ENCODE peak calls at places on chromosomes 1 and 21, in four cellular contexts. P, X, R and I are unnamed samples.

GRCh38 chr21:46431884-46432488 is 26.7 kb upstream of the DIP2A start:
- DNase-seq in R (no peak), X (no peak), P (no peak), I (no peak)

GRCh38 chr1:23556661-23557470 is 2.4 kb downstream of the ID3 start:
- DNase-seq in R (no peak), X (no peak), P (peak; percentile 66), I (no peak)

GRCh38 chr1:207312604-207312920 is 8.9 kb upstream of the CD55 start:
- DNase-seq in X (no peak), P (no peak), R (no peak), I (no peak)

GRCh38 chr21:45318556-45319341 is 31.1 kb upstream of the POFUT2 start:
- DNase-seq in X (no peak), P (no peak), R (no peak), I (no peak)

GRCh38 chr1:30955448-30956015 is 47.0 kb upstream of the SDC3 start:
- DNase-seq in R (no peak), P (no peak), X (no peak), I (no peak)

GRCh38 chr1:117271129-117271528 is 60.4 kb upstream of the VTCN1 start:
- DNase-seq in X (no peak), R (no peak), P (no peak), I (no peak)

GRCh38 chr1:163357378-163357777 is 35.6 kb downstream of the NUF2 start:
- DNase-seq in R (no peak), X (no peak), P (no peak), I (no peak)

GRCh38 chr1:8439015-8439702 is 121.2 kb downstream of the SLC45A1 start:
- DNase-seq in R (peak; percentile 49), P (peak; percentile 59), X (peak; percentile 74), I (peak; percentile 85)

GRCh38 chr1:78840447-78841251 is 165.9 kb downstream of the ADGRL4 start:
- DNase-seq in R (no peak), X (peak; percentile 47), P (peak; percentile 11), I (no peak)

GRCh38 chr1:205493241-205494085 is 11.0 kb upstream of the CDK18 start:
- DNase-seq in X (no peak), R (no peak), P (no peak), I (peak; percentile 65)

GRCh38 chr1:220734571-220735326 is 13.4 kb upstream of the MTARC2 start:
- DNase-seq in R (no peak), P (no peak), X (no peak), I (no peak)

GRCh38 chr1:66938618-66939017 is 13.8 kb downstream of the MIER1 start:
- DNase-seq in R (no peak), P (no peak), X (no peak), I (no peak)

GRCh38 chr1:6445062-6445763 is 20.6 kb downstream of the ESPN start:
- DNase-seq in X (peak; percentile 69), P (peak; percentile 41), R (no peak), I (no peak)

GRCh38 chr1:21396516-21396915 is 43.4 kb upstream of the NBPF3 start:
- DNase-seq in X (no peak), P (no peak), R (no peak), I (no peak)

GRCh38 chr1:38045431-38046332 is 911 bp downstream of the POU3F1 start:
- DNase-seq in R (peak; percentile 33), X (peak; percentile 70), P (no peak), I (no peak)

GRCh38 chr1:180295999-180296398 is 65.9 kb downstream of the LHX4 start:
- DNase-seq in P (no peak), X (no peak), R (no peak), I (no peak)

GRCh38 chr1:167169642-167170041 is 51.0 kb upstream of the POU2F1 start:
- DNase-seq in P (no peak), X (no peak), R (no peak), I (no peak)

GRCh38 chr1:15929258-15929935 is 46.5 kb downstream of the ZBTB17 start:
- DNase-seq in P (no peak), R (no peak), X (no peak), I (no peak)

GRCh38 chr1:25245809-25246599 is 1.2 kb downstream of the RSRP1 start:
- DNase-seq in R (no peak), P (peak; percentile 24), X (no peak), I (no peak)

GRCh38 chr1:36251794-36252481 is 27.7 kb downstream of the THRAP3 start:
- DNase-seq in X (no peak), R (no peak), P (no peak), I (no peak)

GRCh38 chr1:22851517-22851916 is 121.1 kb downstream of the LACTBL1 start:
- DNase-seq in X (no peak), R (no peak), P (no peak), I (no peak)

GRCh38 chr1:21631944-21632887 is 36.9 kb downstream of the RAP1GAP start:
- DNase-seq in R (no peak), P (no peak), X (no peak), I (no peak)

GRCh38 chr21:30480145-30480544 is at the start of gene KRTAP19-1:
- DNase-seq in P (no peak), R (no peak), X (no peak), I (no peak)

GRCh38 chr1:25826571-25826970 is 6.8 kb downstream of the MTFR1L start:
- DNase-seq in P (no peak), R (no peak), X (no peak), I (no peak)

GRCh38 chr1:92934395-92935378 is 26.6 kb downstream of the DIPK1A start:
- DNase-seq in X (no peak), R (no peak), P (no peak), I (no peak)

GRCh38 chr21:28337319-28337718 is 655.4 kb downstream of the LTN1 start:
- DNase-seq in X (no peak), R (no peak), P (peak; percentile 13), I (no peak)

GRCh38 chr1:169999357-169999756 is 75.1 kb downstream of the KIFAP3 start:
- DNase-seq in R (no peak), X (no peak), P (no peak), I (no peak)

GRCh38 chr1:9849691-9850441 is 26.1 kb upstream of the CLSTN1 start:
- DNase-seq in X (no peak), P (peak; percentile 51), R (peak; percentile 30), I (no peak)

GRCh38 chr1:173224280-173224886 is 17.3 kb upstream of the TNFSF4 start:
- DNase-seq in X (no peak), R (no peak), P (no peak), I (no peak)

GRCh38 chr1:221742555-221743415 is 896 bp upstream of the DUSP10 start:
- DNase-seq in R (peak; percentile 82), X (peak; percentile 88), P (peak; percentile 94), I (peak; percentile 90)
- TF ChIP-seq CTCF in R (no peak), X (no peak), P (peak; percentile 13), I (peak; percentile 53)

DNA sequence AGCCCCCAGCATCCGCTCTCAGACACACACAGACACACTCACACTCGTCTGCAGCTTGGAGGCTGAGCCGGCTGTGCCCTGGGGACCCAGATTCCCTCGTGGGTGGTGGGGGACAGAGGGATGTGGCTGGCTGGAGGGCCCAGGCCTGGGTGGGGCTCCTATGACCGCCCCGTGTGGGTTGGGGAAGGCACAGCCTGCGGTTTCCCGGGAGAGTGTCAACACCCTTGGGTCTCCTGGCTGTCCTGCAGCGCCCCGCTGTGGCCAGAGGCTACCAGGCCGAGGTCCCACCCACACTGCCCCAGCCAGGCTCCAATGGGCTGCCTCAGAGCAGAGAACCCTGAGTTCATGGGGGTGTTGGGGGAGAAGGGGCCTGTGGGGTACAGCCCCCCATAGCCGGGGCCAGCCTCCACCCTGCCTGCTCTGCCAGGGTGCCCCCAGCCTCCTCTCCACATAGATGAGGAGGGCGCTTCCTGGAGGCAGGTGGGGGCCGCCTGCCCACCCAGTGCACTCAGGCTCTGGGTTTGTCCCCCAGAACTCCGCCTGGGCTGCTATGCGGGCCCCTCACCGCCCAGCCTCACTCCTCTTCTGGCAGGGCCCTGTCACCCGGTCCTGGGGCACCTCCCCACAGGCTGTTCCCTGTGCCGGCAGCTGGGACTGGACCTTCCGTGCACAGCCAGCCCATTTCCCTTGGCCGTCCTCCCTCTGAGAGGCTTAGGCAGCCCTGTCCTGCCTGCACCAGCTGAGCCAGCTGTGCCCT is at the start of gene TTC34:
- DNase-seq in R (no peak), X (peak; percentile 55), P (peak; percentile 39), I (peak; percentile 56)
- TF ChIP-seq CTCF in R (no peak), X (peak; percentile 34), P (peak; percentile 56), I (peak; percentile 39)

GRCh38 chr1:152107289-152107983 is 7.8 kb downstream of the TCHH start:
- DNase-seq in R (no peak), P (no peak), X (no peak), I (no peak)
- TF ChIP-seq CTCF in R (no peak), P (no peak), X (no peak), I (no peak)

DNA sequence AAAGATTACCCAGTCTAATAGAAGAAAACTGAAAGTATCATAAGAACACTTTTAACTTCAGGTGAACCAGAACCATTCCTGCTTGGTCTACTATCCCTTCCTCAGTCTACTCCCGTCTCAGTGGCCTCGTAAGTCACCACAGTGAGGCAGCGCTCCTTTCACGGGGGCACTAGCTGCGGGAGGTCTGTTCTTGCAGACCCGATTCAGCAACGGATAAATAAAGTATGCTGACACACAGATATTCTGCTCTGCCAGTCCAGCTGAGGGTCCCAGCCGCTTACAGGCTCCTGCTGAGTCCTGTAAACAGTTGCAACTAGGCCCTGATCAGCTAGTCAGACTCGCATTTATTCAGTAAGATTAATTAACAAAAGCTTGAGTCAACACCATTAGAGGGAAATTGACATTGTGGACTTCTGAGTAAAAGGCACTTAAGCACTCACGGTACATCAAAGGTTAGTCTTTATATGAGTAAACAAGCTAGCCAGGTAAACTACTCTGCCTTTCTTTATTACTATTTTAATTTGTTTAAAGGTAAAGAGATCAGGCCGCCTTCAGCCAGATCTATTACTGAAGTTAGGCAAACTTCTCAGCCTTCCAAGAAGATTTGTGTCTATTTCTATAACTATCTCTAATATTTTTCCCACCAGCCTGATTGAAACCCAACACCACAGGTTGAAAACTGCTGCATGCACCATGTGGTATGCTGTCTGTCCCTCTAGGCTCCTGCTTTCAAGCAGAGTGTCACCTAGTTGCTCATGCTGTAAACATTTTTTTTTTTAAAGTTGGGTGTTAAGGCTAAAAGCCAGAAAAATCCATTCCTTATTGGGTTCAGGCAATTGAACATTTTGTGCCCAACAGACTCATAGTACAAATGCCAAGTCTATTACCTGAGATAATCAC is 87.7 kb downstream of the INTS7 start:
- DNase-seq in R (no peak), X (no peak), P (no peak), I (no peak)
- TF ChIP-seq CTCF in R (no peak), X (no peak), P (no peak), I (no peak)

DNA sequence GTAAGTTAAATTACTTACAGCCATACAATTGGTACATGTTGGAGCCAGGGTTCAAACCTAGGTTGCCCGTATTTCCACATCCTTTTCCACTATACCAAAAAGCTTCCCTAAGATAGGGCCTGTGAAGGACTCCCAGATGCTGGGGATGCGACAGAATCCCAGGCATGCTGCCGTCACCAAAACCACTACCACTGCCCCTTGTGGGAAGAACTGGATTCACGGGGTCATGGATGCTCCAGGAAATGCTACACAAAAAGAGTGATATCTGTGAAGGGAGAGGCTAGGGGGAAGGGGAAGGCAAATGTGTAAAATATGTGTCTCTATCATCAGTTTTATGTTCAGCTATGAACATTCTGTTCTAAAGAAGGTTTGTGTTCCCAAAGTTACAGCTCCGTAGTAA is 133.9 kb upstream of the IVNS1ABP start:
- DNase-seq in P (no peak), X (no peak), R (no peak), I (no peak)
- TF ChIP-seq CTCF in P (no peak), X (no peak), R (no peak), I (no peak)

GRCh38 chr1:47624531-47624930 is 186.7 kb downstream of the FOXD2 start:
- DNase-seq in P (no peak), X (no peak), R (no peak), I (no peak)
- TF ChIP-seq CTCF in P (no peak), X (no peak), R (no peak), I (no peak)